ENCODE peak calls at places on chromosomes 5 and 9, in seven cellular contexts. F is choroid plexus epithelial cell, D is fibroblast of lung, N is Caco-2, Z is coronary artery, R is colonic mucosa, T is fibroblast of pulmonary artery. I is an unnamed sample.

GRCh38 chr9:99818439-99818992 is 3.2 kb upstream of the NR4A3 start:
- DNase-seq in F (no peak), D (no peak), N (no peak), Z (no peak), R (no peak), T (no peak), I (no peak)

GRCh38 chr5:116763987-116764866 is 189.6 kb upstream of the SEMA6A start:
- DNase-seq in F (peak; percentile 64), D (no peak), N (no peak), Z (no peak), R (no peak), T (no peak), I (no peak)

GRCh38 chr9:113652355-113653152 is 189.0 kb downstream of the RGS3 start:
- DNase-seq in F (no peak), D (no peak), N (no peak), Z (no peak), R (no peak), T (no peak), I (no peak)

GRCh38 chr5:55923177-55923872 is 71.4 kb downstream of the IL6ST start:
- DNase-seq in F (no peak), D (no peak), N (no peak), Z (peak; percentile 68), R (no peak), T (peak; percentile 62), I (no peak)

GRCh38 chr9:101029300-101030021 is 934 bp downstream of the PLPPR1 start:
- DNase-seq in F (peak; percentile 0), D (no peak), N (no peak), Z (no peak), R (no peak), T (no peak), I (no peak)

GRCh38 chr9:105413486-105414068 is 34.3 kb upstream of the FSD1L start:
- DNase-seq in F (peak; percentile 54), D (peak; percentile 64), N (no peak), Z (no peak), R (peak; percentile 31), T (peak; percentile 52), I (peak; percentile 59)

GRCh38 chr5:58462623-58463230 is 2.8 kb upstream of the PLK2 start:
- DNase-seq in F (peak; percentile 82), D (peak; percentile 80), N (no peak), Z (no peak), R (peak; percentile 49), T (peak; percentile 86), I (peak; percentile 77)

GRCh38 chr9:1052119-1052907 is 2.2 kb downstream of the DMRT2 start:
- DNase-seq in F (no peak), D (no peak), N (no peak), Z (no peak), R (no peak), T (no peak), I (no peak)

GRCh38 chr5:42499016-42499415 is 75.8 kb downstream of the GHR start:
- DNase-seq in F (no peak), D (no peak), N (no peak), Z (no peak), R (no peak), T (no peak), I (no peak)

GRCh38 chr9:27437652-27438373 is 86.3 kb upstream of the IFNK start:
- DNase-seq in F (no peak), D (no peak), N (no peak), Z (no peak), R (no peak), T (no peak), I (peak; percentile 60)

GRCh38 chr5:116375926-116376325 is 198.7 kb downstream of the SEMA6A start:
- DNase-seq in F (no peak), D (no peak), N (no peak), Z (no peak), R (no peak), T (no peak), I (no peak)

GRCh38 chr5:50325237-50325832 is 115.8 kb downstream of the EMB start:
- DNase-seq in F (peak; percentile 53), D (peak; percentile 43), N (no peak), Z (no peak), R (no peak), T (peak; percentile 48), I (peak; percentile 26)

GRCh38 chr5:37838152-37838932 is 1.5 kb downstream of the GDNF start:
- DNase-seq in F (no peak), D (no peak), N (no peak), Z (no peak), R (no peak), T (peak; percentile 32), I (peak; percentile 44)

GRCh38 chr5:68533051-68533450 is 317.5 kb downstream of the PIK3R1 start:
- DNase-seq in F (no peak), D (no peak), N (no peak), Z (no peak), R (no peak), T (no peak), I (no peak)

GRCh38 chr9:16100596-16101091 is 547.8 kb downstream of the CCDC171 start:
- DNase-seq in F (peak; percentile 99), D (peak; percentile 96), N (no peak), Z (no peak), R (peak; percentile 26), T (peak; percentile 87), I (peak; percentile 93)

GRCh38 chr5:56479701-56480304 is 246.7 kb upstream of the ANKRD55 start:
- DNase-seq in F (no peak), D (no peak), N (no peak), Z (no peak), R (no peak), T (no peak), I (no peak)

GRCh38 chr5:177369050-177369912 is 11.6 kb downstream of the RGS14 start:
- DNase-seq in F (peak; percentile 43), D (no peak), N (no peak), Z (no peak), R (no peak), T (peak; percentile 31), I (no peak)

GRCh38 chr9:90175257-90175656 is 467.4 kb downstream of the DIRAS2 start:
- DNase-seq in F (no peak), D (no peak), N (no peak), Z (no peak), R (no peak), T (no peak), I (no peak)

GRCh38 chr9:70987986-70988385 is 133.4 kb downstream of the TRPM3 start:
- DNase-seq in F (peak; percentile 73), D (peak; percentile 68), N (no peak), Z (no peak), R (no peak), T (peak; percentile 75), I (peak; percentile 81)

GRCh38 chr9:123796618-123797484 is 133.1 kb downstream of the DENND1A start:
- DNase-seq in F (no peak), D (no peak), N (no peak), Z (no peak), R (no peak), T (peak; percentile 8), I (peak; percentile 12)
- H3K4me3 ChIP-seq in F (no peak overlapping the region), D (no peak overlapping the region), N (no peak overlapping the region), Z (no peak overlapping the region), R (no peak overlapping the region), T (no peak overlapping the region), I (peak overlapping the region; percentile 33)

GRCh38 chr5:139488269-139488668 is 5.7 kb upstream of the STING1 start:
- DNase-seq in F (peak; percentile 19), D (no peak), N (no peak), Z (no peak), R (no peak), T (no peak), I (no peak)

GRCh38 chr5:139494256-139494655 is 11.7 kb upstream of the STING1 start:
- DNase-seq in F (peak; percentile 17), D (no peak), N (no peak), Z (no peak), R (no peak), T (no peak), I (no peak)

GRCh38 chr5:139494832-139495231 is 12.3 kb upstream of the STING1 start:
- DNase-seq in F (peak; percentile 62), D (no peak), N (no peak), Z (no peak), R (no peak), T (peak; percentile 79), I (peak; percentile 63)

GRCh38 chr5:139495644-139496435 is 13.3 kb upstream of the STING1 start:
- DNase-seq in F (peak; percentile 37), D (peak; percentile 50), N (no peak), Z (no peak), R (no peak), T (peak; percentile 75), I (peak; percentile 43)

DNA sequence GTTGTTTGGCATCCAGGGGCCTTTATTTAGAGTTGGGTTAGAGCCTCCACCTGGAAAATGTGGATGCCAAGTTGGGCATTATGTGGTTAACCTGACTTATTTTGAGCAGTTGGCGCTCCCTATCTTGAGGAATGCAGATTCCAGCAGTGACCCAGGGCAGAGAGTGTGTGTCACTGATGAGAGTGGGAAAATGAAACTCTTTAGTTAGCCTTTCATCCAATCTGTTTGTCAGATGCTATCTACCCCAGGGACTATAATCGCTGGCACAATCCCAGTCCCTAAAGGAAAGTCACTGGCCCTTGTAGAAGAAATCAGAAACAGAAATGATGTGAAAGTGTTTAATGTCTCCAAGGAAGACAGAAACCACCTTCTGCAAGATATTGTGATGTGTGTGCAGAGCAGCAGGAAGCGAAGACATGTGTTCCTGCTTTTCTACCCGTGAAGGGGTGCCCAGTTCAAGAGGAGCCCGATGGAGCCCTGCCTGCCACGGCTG is 10.2 kb upstream of the STING1 start:
- DNase-seq in F (peak; percentile 52), D (no peak), N (peak; percentile 67), Z (no peak), R (no peak), T (peak; percentile 46), I (peak; percentile 66)
- TF ChIP-seq CTCF in F (no peak), D (no peak), N (no peak), Z (no peak), R (no peak), T (no peak), I (no peak)

GRCh38 chr9:125558453-125559084 is 148.4 kb downstream of the MAPKAP1 start:
- DNase-seq in F (peak; percentile 90), D (peak; percentile 86), N (peak; percentile 72), Z (no peak), R (peak; percentile 76), T (peak; percentile 88), I (peak; percentile 81)

GRCh38 chr9:125559894-125560293 is 147.1 kb downstream of the MAPKAP1 start:
- DNase-seq in F (no peak), D (no peak), N (no peak), Z (no peak), R (no peak), T (no peak), I (no peak)

GRCh38 chr9:125559194-125559593 is 147.8 kb downstream of the MAPKAP1 start:
- DNase-seq in F (no peak), D (no peak), N (no peak), Z (no peak), R (no peak), T (no peak), I (no peak)

GRCh38 chr9:125564641-125565040 is 142.4 kb downstream of the MAPKAP1 start:
- DNase-seq in F (no peak), D (no peak), N (no peak), Z (no peak), R (no peak), T (no peak), I (peak; percentile 41)

GRCh38 chr9:125561497-125562148 is 145.4 kb downstream of the MAPKAP1 start:
- DNase-seq in F (no peak), D (no peak), N (no peak), Z (no peak), R (no peak), T (no peak), I (no peak)
- H3K4me3 ChIP-seq in F (no peak overlapping the region), D (no peak overlapping the region), N (no peak overlapping the region), Z (no peak overlapping the region), R (no peak overlapping the region), T (no peak overlapping the region), I (no peak overlapping the region)

GRCh38 chr5:147743686-147744332 is 38.7 kb downstream of the JAKMIP2 start:
- DNase-seq in F (peak; percentile 47), D (peak; percentile 52), N (no peak), Z (no peak), R (no peak), T (no peak), I (no peak)
- TF ChIP-seq CTCF in F (no peak), D (no peak), N (no peak), Z (no peak), R (no peak), T (no peak), I (no peak)